ENCODE peak calls at places on chromosomes 6 and 20, in eight cellular contexts. X is GM23338, F is sigmoid colon, E is HepG2, S is stomach, C is prostate gland, M is suprapubic skin, O is endothelial cell of umbilical vein. B is an unnamed sample.

GRCh38 chr6:28866342-28867077 is 57.3 kb downstream of the TRIM27 start:
- DNase-seq in X (peak), F (peak), E (peak), S (peak), C (peak), M (peak), O (peak), B (peak)

GRCh38 chr6:110567957-110568696 is 91.7 kb upstream of the SLC22A16 start:
- DNase-seq in X (no peak), F (no peak), E (no peak), S (no peak), C (no peak), M (no peak), O (no peak), B (no peak)

GRCh38 chr20:51624157-51624731 is 81.7 kb upstream of the NFATC2 start:
- DNase-seq in X (peak), F (no peak), E (peak), S (peak), C (peak), M (no peak), O (peak), B (peak)

GRCh38 chr6:27478706-27479318 is 5.9 kb upstream of the ZNF184 start:
- DNase-seq in X (peak), F (peak), E (peak), S (peak), C (peak), M (peak), O (peak), B (peak)

GRCh38 chr6:56851541-56852248 is 103.2 kb upstream of the BEND6 start:
- DNase-seq in X (peak), F (peak), E (peak), S (peak), C (peak), M (no peak), O (peak), B (no peak)

GRCh38 chr20:10883166-10883565 is 209.4 kb upstream of the JAG1 start:
- DNase-seq in X (no peak), F (no peak), E (no peak), S (no peak), C (no peak), M (no peak), O (no peak), B (no peak)

GRCh38 chr6:98044168-98044567 is 761.2 kb upstream of the MMS22L start:
- DNase-seq in X (no peak), F (no peak), E (no peak), S (no peak), C (no peak), M (no peak), O (no peak), B (no peak)

GRCh38 chr20:4606046-4606445 is 115.7 kb upstream of the PRND start:
- DNase-seq in X (no peak), F (no peak), E (no peak), S (no peak), C (no peak), M (no peak), O (no peak), B (no peak)

GRCh38 chr6:149960488-149960887 is 3.3 kb upstream of the ULBP1 start:
- DNase-seq in X (no peak), F (no peak), E (no peak), S (no peak), C (no peak), M (peak), O (no peak), B (no peak)

GRCh38 chr20:2508631-2509467 is at the start of gene ZNF343:
- DNase-seq in X (peak), F (peak), E (peak), S (peak), C (peak), M (peak), O (peak), B (peak)
- TF ChIP-seq POLR2AphosphoS5 in X (peak), F (peak), E (peak), S (no peak), C (peak), M (peak), O (peak), B (peak)

DNA sequence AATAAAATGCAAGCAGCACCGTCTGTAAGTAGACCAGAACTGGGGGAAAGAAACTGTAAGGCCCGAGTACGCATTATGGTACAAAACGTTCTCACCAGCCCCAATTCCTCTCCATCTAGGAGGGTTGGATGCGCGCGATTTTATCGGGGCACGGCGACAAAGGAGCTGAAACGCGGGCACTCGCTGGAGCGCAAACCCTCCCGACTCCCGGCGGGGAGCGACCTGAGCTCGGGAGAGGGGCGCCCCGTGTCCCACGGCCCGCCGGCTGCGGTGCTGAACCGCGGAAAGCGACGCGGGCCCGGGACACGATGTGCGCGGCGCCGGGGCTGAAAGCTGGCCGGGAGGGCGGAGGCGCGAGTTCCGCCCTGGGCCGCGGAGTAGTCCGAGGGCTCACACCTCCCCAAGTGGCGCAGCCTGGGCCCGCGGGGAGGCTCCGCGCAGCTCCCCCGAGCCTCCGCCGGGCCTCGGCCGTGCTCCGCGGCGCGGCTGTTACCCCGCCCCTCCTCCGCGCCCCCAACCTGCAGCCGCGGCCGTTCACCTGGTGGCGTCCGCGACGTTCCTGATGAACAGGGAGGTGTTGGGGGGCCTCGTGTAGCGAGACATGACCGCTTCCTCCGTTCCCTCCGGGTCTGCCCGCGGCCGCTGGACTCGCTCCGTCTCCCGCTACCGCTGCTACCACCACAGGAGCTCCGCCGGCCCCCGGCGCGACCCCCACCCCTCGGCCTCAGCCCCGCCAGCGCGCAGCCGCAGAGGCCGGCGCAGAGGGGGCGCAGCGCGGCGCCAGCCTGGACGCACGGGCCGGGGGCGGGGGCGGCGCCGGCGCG is at the start of gene SRSF12:
- DNase-seq in X (peak), F (no peak), E (no peak), S (peak), C (peak), M (no peak), O (peak), B (peak)
- TF ChIP-seq POLR2AphosphoS5 in X (no peak), F (no peak), E (no peak), S (no peak), C (no peak), M (no peak), O (no peak), B (no peak)

GRCh38 chr6:139832493-139832892 is 458.0 kb upstream of the CITED2 start:
- DNase-seq in X (no peak), F (no peak), E (no peak), S (no peak), C (no peak), M (no peak), O (no peak), B (no peak)
- TF ChIP-seq POLR2AphosphoS5 in X (no peak), F (no peak), E (no peak), S (no peak), C (no peak), M (no peak), O (no peak), B (no peak)

DNA sequence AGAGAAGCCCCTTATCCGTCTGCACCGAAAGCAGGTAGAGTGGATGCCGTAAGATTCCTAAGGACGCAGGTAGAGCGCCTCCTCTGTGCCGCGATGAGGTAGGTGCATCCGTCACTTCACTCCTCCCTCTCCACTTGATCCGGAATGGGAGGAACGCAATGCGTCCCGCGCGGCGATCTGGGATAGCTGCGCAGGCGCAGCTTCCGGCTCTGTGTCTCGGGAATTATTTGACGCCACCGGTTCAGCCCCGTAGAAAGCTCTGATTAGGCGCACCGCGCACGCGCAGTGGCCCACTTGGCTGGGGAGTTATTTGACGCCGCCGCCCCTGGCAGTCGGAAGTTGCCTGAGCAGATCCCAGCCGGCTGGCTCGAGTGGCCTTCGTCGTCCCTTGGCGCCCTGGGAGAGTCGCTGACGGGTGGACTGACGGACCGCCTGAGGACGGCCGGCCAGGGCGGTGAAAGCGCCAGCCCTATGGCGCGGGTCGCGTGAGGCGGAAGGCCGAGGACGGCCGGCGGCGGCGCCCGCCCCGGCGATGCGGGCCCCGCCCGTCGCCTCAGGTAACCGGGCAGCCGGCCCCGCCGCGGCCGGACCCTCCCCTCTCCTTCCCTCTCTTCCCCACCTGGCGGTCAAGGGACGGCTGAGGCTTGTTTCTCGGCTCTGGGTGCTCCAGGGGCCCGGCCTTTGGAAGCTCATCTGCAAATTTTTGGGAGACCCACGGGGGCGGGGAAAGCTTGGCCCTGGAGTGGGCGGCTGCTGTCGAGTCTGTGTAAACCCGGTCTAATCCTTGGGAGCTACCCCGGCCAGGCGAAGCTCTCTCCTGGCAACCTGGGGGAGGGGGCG is at the start of gene RALGAPB:
- DNase-seq in X (peak), F (peak), E (peak), S (peak), C (peak), M (peak), O (peak), B (peak)
- TF ChIP-seq POLR2AphosphoS5 in X (peak), F (peak), E (peak), S (peak), C (peak), M (peak), O (peak), B (peak)

B was measured in transverse colon.